ENCODE peak calls at places on chromosomes 6 and 20, in four cellular contexts. One of them, this sample, is unnamed.

GRCh38 chr20:2123720-2124119 is 22.1 kb downstream of the STK35 start:
- DNase-seq in IMR-90: no peak
- DNase-seq in H9: no peak
- DNase-seq in H1: no peak
- DNase-seq in this sample: no peak

GRCh38 chr6:7691675-7692452 is 34.0 kb upstream of the BMP6 start:
- DNase-seq in IMR-90: peak; percentile 50
- DNase-seq in H9: peak; percentile 56
- DNase-seq in H1: peak; percentile 17
- DNase-seq in this sample: peak; percentile 81

GRCh38 chr20:35173576-35174192 is 1.8 kb downstream of the PROCR start:
- DNase-seq in IMR-90: no peak
- DNase-seq in H9: no peak
- DNase-seq in H1: no peak
- DNase-seq in this sample: no peak

GRCh38 chr20:8796088-8796665 is 272.7 kb upstream of the PLCB4 start:
- DNase-seq in IMR-90: peak; percentile 26
- DNase-seq in H9: no peak
- DNase-seq in H1: no peak
- DNase-seq in this sample: no peak

GRCh38 chr6:13101409-13101808 is 226.9 kb downstream of the TBC1D7 start:
- DNase-seq in IMR-90: no peak
- DNase-seq in H9: no peak
- DNase-seq in H1: no peak
- DNase-seq in this sample: no peak

GRCh38 chr6:152091851-152092341 is 284.4 kb downstream of the ESR1 start:
- DNase-seq in IMR-90: peak; percentile 38
- DNase-seq in H9: no peak
- DNase-seq in H1: no peak
- DNase-seq in this sample: no peak

GRCh38 chr6:128507337-128508310 is 12.8 kb downstream of the PTPRK start:
- DNase-seq in IMR-90: peak; percentile 79
- DNase-seq in H9: no peak
- DNase-seq in H1: no peak
- DNase-seq in this sample: no peak

GRCh38 chr6:165403006-165403405 is 93.6 kb upstream of the C6orf118 start:
- DNase-seq in IMR-90: no peak
- DNase-seq in H9: no peak
- DNase-seq in H1: no peak
- DNase-seq in this sample: peak; percentile 27

GRCh38 chr6:122289721-122290501 is 109.5 kb upstream of the HSF2 start:
- DNase-seq in IMR-90: peak; percentile 7
- DNase-seq in H9: no peak
- DNase-seq in H1: no peak
- DNase-seq in this sample: peak; percentile 66

GRCh38 chr6:110337481-110337880 is 20.7 kb downstream of the METTL24 start:
- DNase-seq in IMR-90: no peak
- DNase-seq in H9: no peak
- DNase-seq in H1: no peak
- DNase-seq in this sample: no peak

GRCh38 chr6:145738265-145738664 is 2.9 kb upstream of the EPM2A start:
- DNase-seq in IMR-90: no peak
- DNase-seq in H9: no peak
- DNase-seq in H1: no peak
- DNase-seq in this sample: no peak

GRCh38 chr6:79671605-79672266 is 40.6 kb downstream of the SH3BGRL2 start:
- DNase-seq in IMR-90: peak; percentile 40
- DNase-seq in H9: peak; percentile 31
- DNase-seq in H1: no peak
- DNase-seq in this sample: peak; percentile 34

GRCh38 chr6:91826128-91826527 is 1239.3 kb upstream of the MAP3K7 start:
- DNase-seq in IMR-90: no peak
- DNase-seq in H9: no peak
- DNase-seq in H1: no peak
- DNase-seq in this sample: no peak
- H4K5ac ChIP-seq in IMR-90: no peak overlapping the region
- H4K5ac ChIP-seq in H9: no peak overlapping the region
- H4K5ac ChIP-seq in H1: no peak overlapping the region
- H4K5ac ChIP-seq in this sample: no peak overlapping the region

GRCh38 chr6:99348220-99348822 is 1.2 kb downstream of the FAXC start:
- DNase-seq in IMR-90: no peak
- DNase-seq in H9: no peak
- DNase-seq in H1: no peak
- DNase-seq in this sample: peak; percentile 16

GRCh38 chr6:99350573-99350972 is 1.1 kb upstream of the FAXC start:
- DNase-seq in IMR-90: no peak
- DNase-seq in H9: peak; percentile 31
- DNase-seq in H1: no peak
- DNase-seq in this sample: peak; percentile 13

GRCh38 chr6:99347804-99348203 is 1.7 kb downstream of the FAXC start:
- DNase-seq in IMR-90: no peak
- DNase-seq in H9: no peak
- DNase-seq in H1: no peak
- DNase-seq in this sample: peak; percentile 20

GRCh38 chr6:99348823-99349619 is 453 bp downstream of the FAXC start:
- DNase-seq in IMR-90: peak; percentile 3
- DNase-seq in H9: peak; percentile 43
- DNase-seq in H1: no peak
- DNase-seq in this sample: peak; percentile 51

GRCh38 chr6:99349620-99350141 is at the start of gene FAXC:
- DNase-seq in IMR-90: peak; percentile 14
- DNase-seq in H9: peak; percentile 71
- DNase-seq in H1: no peak
- DNase-seq in this sample: peak; percentile 80
- H2BK120ac ChIP-seq in IMR-90: no peak within 1 kb of the TSS
- H2BK120ac ChIP-seq in H9: no peak within 1 kb of the TSS
- H2BK120ac ChIP-seq in H1: no peak within 1 kb of the TSS
- H2BK120ac ChIP-seq in this sample: no peak within 1 kb of the TSS

GRCh38 chr6:146944809-146945208 is 259.4 kb upstream of the STXBP5 start:
- DNase-seq in IMR-90: no peak
- DNase-seq in H9: no peak
- DNase-seq in H1: no peak
- DNase-seq in this sample: no peak
- H3K56ac ChIP-seq in IMR-90: no peak overlapping the region
- H3K56ac ChIP-seq in H9: no peak overlapping the region
- H3K56ac ChIP-seq in H1: no peak overlapping the region
- H3K56ac ChIP-seq in this sample: no peak overlapping the region

GRCh38 chr20:57627972-57628650 is 7.9 kb upstream of the ZBP1 start:
- DNase-seq in IMR-90: peak; percentile 41
- DNase-seq in H9: no peak
- DNase-seq in H1: no peak
- DNase-seq in this sample: no peak
- H4K5ac ChIP-seq in IMR-90: no peak overlapping the region
- H4K5ac ChIP-seq in H9: no peak overlapping the region
- H4K5ac ChIP-seq in H1: no peak overlapping the region
- H4K5ac ChIP-seq in this sample: no peak overlapping the region

DNA sequence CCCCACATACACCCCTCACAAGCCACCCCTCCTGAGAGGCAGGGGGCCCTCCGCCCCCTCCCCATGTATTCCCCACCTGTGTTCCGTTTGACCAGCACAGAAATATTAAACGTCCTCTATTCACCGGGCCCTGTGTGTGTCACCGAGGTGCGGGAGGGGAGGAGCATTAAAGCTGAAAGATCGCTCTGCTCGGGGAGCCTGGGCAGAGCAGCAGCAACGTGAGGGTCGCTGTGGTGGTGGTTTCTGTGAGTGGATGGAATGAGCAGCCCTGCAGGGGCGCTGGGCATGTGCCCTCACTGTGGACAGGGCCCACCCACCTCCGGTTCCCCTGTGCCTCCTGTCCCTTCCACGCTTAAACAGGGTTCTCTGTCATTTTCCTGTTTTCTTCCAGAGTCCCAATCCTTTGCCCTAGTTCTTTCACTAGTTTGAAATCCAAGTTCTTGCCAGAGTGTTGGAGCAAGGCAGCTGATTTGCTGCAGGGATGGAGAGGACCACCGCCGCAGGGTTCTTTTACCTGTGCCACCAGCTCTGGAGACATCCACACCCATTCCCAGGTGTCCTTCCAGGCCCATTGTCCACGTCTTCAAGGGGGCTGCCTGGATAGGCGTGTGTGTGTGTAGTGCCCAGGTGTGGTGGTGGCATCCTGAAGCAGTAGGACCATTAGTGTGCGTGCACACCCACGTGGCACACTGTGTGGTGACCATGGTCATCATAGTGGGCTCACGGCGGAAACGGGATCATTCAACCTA is 37.6 kb upstream of the MDFI start:
- DNase-seq in IMR-90: no peak
- DNase-seq in H9: no peak
- DNase-seq in H1: no peak
- DNase-seq in this sample: no peak
- H2BK120ac ChIP-seq in IMR-90: no peak overlapping the region
- H2BK120ac ChIP-seq in H9: no peak overlapping the region
- H2BK120ac ChIP-seq in H1: no peak overlapping the region
- H2BK120ac ChIP-seq in this sample: no peak overlapping the region

DNA sequence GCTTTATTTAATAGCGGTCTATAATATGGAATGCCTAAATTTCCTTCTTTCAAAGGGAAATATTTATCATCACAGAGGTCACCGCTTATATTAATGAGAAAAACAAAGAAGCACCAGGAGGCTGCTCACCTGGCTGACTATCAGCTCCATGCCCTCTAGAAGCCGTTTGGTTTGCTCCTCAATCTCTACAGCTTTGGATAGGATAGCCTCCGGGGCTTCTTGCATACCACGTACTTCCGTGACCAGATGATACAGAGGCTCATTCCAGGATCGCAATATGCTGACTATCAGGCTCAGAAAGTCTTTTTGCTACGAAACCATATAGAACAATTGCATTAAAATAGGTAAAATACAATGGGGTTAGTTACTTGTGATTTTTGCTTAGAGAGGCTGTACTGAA is 6.8 kb downstream of the PRL start:
- DNase-seq in IMR-90: no peak
- DNase-seq in H9: no peak
- DNase-seq in H1: no peak
- DNase-seq in this sample: no peak
- H3K56ac ChIP-seq in IMR-90: no peak overlapping the region
- H3K56ac ChIP-seq in H9: no peak overlapping the region
- H3K56ac ChIP-seq in H1: no peak overlapping the region
- H3K56ac ChIP-seq in this sample: no peak overlapping the region

GRCh38 chr6:34360556-34360955 is 31.9 kb downstream of the NUDT3 start:
- DNase-seq in IMR-90: peak; percentile 80
- DNase-seq in H9: no peak
- DNase-seq in H1: no peak
- DNase-seq in this sample: no peak
- H4K5ac ChIP-seq in IMR-90: no peak overlapping the region
- H4K5ac ChIP-seq in H9: no peak overlapping the region
- H4K5ac ChIP-seq in H1: no peak overlapping the region
- H4K5ac ChIP-seq in this sample: no peak overlapping the region

GRCh38 chr6:27183082-27183832 is 64.2 kb upstream of the PRSS16 start:
- DNase-seq in IMR-90: no peak
- DNase-seq in H9: no peak
- DNase-seq in H1: no peak
- DNase-seq in this sample: no peak

GRCh38 chr6:27188885-27189418 is 58.5 kb upstream of the PRSS16 start:
- DNase-seq in IMR-90: peak; percentile 83
- DNase-seq in H9: peak; percentile 58
- DNase-seq in H1: no peak
- DNase-seq in this sample: peak; percentile 88

GRCh38 chr6:27188206-27188884 is 59.2 kb upstream of the PRSS16 start:
- DNase-seq in IMR-90: peak; percentile 84
- DNase-seq in H9: peak; percentile 72
- DNase-seq in H1: no peak
- DNase-seq in this sample: peak; percentile 95
- H2BK120ac ChIP-seq in IMR-90: peak overlapping the region; percentile 77
- H2BK120ac ChIP-seq in H9: no peak overlapping the region
- H2BK120ac ChIP-seq in H1: no peak overlapping the region
- H2BK120ac ChIP-seq in this sample: no peak overlapping the region

DNA sequence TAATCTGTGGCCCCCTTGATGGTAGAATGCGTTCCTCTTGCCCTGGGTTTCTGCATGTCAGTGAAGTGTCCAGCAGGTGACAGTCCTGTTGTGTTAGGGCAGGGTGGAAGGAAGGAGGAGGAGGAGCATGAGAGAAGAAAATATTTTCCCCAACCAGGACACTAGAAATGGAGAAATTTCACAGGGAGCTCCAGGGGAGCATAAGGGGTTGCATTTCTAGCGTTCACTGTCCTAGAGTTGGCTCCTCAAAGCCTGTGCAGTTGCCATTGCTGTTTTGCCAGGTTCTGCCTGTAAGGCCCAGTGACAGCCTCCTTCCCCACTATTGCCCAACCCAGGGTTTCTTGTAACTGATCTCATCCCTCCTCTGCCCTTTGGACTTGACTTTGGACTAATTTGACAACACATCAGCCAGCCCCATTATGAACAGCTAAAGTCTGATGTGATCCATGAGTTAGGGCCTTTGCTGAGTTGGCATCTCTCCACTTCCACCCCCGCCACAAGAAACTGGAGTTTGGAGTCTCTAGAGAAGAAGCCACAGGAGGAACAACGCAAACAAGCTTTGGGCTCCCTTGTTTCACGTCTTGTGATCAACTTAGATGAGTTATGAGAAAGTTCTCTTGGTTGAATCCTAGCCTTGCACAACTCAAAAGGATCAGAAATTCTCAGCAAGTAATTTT is 14.0 kb upstream of the FAM50B start:
- DNase-seq in IMR-90: no peak
- DNase-seq in H9: no peak
- DNase-seq in H1: no peak
- DNase-seq in this sample: peak; percentile 9
- H3K56ac ChIP-seq in IMR-90: no peak overlapping the region
- H3K56ac ChIP-seq in H9: no peak overlapping the region
- H3K56ac ChIP-seq in H1: no peak overlapping the region
- H3K56ac ChIP-seq in this sample: no peak overlapping the region

This sample was measured in mesendoderm.